ENCODE peak calls at places on chromosomes 7 and 10, in four cellular contexts. R, L, T and D are unnamed samples.

GRCh38 chr10:33330543-33331019 is 3.9 kb downstream of the NRP1 start:
- DNase-seq in R (peak; percentile 60), L (peak; percentile 83), T (peak; percentile 87), D (peak; percentile 92)

GRCh38 chr10:117830832-117831231 is 215.9 kb downstream of the RAB11FIP2 start:
- DNase-seq in R (no peak), L (no peak), T (no peak), D (no peak)

GRCh38 chr7:15464762-15465144 is 97.1 kb downstream of the AGMO start:
- DNase-seq in R (no peak), L (no peak), T (no peak), D (no peak)

GRCh38 chr10:14545827-14546226 is 215.1 kb upstream of the FRMD4A start:
- DNase-seq in R (no peak), L (no peak), T (no peak), D (no peak)

GRCh38 chr7:38561166-38561565 is 70.0 kb downstream of the AMPH start:
- DNase-seq in R (no peak), L (no peak), T (no peak), D (no peak)

GRCh38 chr10:86556532-86556931 is 34.9 kb upstream of the WAPL start:
- DNase-seq in R (no peak), L (peak; percentile 25), T (no peak), D (no peak)

GRCh38 chr7:23105086-23105643 is 420 bp upstream of the KLHL7 start:
- DNase-seq in R (no peak), L (no peak), T (no peak), D (no peak)

GRCh38 chr7:45985902-45986301 is 64.8 kb upstream of the IGFBP3 start:
- DNase-seq in R (no peak), L (no peak), T (no peak), D (no peak)

GRCh38 chr10:20948723-20949327 is 51.7 kb upstream of the NEBL start:
- DNase-seq in R (no peak), L (no peak), T (no peak), D (no peak)

GRCh38 chr10:72316748-72317435 is 37.8 kb downstream of the DNAJB12 start:
- DNase-seq in R (no peak), L (peak; percentile 49), T (peak; percentile 85), D (no peak)

GRCh38 chr10:61981460-61981859 is 80.0 kb downstream of the ARID5B start:
- DNase-seq in R (no peak), L (no peak), T (no peak), D (no peak)

GRCh38 chr10:47033541-47034270 is 122.5 kb downstream of the PTPN20 start:
- DNase-seq in R (no peak), L (no peak), T (peak; percentile 24), D (no peak)

GRCh38 chr10:131345691-131346090 is 34.2 kb upstream of the TCERG1L start:
- DNase-seq in R (no peak), L (no peak), T (no peak), D (no peak)

GRCh38 chr10:131346456-131346855 is 34.9 kb upstream of the TCERG1L start:
- DNase-seq in R (no peak), L (no peak), T (no peak), D (no peak)

GRCh38 chr10:131354380-131354779 is 42.9 kb upstream of the TCERG1L start:
- DNase-seq in R (no peak), L (peak; percentile 8), T (no peak), D (no peak)

GRCh38 chr10:131352765-131353290 is 41.3 kb upstream of the TCERG1L start:
- DNase-seq in R (no peak), L (no peak), T (no peak), D (no peak)

DNA sequence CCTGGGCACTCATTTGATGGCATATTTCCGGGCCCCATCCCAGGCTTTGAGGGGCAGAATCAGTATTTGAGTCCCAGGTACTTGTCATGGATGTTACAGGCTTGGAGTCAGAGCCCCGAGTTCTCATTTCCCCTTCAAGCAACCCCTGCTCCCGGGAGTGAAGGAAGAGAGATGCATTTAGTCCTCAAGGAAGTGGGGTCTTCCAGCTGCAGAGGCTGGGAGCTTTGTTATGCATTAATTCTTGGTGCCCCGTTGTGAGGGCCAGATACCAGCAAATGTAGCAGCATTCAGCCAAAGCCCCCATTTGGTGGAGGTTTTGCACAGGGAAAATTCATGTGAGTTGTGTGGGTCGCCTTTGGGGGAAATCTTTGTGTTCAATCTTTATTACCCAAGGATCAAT is 38.7 kb upstream of the TCERG1L start:
- DNase-seq in R (no peak), L (no peak), T (no peak), D (no peak)
- TF ChIP-seq POLR2A in R (no peak), L (no peak), T (no peak), D (no peak)

GRCh38 chr7:150458756-150459155 is 8.3 kb downstream of the GIMAP8 start:
- DNase-seq in R (no peak), L (no peak), T (no peak), D (no peak)
- H3K4me3 ChIP-seq in R (no peak overlapping the region), L (no peak overlapping the region), T (no peak overlapping the region), D (no peak overlapping the region)

GRCh38 chr7:506391-506831 is 13.2 kb downstream of the PDGFA start:
- DNase-seq in R (no peak), L (no peak), T (peak; percentile 48), D (no peak)

GRCh38 chr7:503046-503574 is 16.5 kb downstream of the PDGFA start:
- DNase-seq in R (no peak), L (no peak), T (no peak), D (no peak)

GRCh38 chr7:503575-504111 is 16.0 kb downstream of the PDGFA start:
- DNase-seq in R (peak; percentile 66), L (no peak), T (peak; percentile 94), D (peak; percentile 22)

GRCh38 chr7:505171-505570 is 14.5 kb downstream of the PDGFA start:
- DNase-seq in R (no peak), L (no peak), T (peak; percentile 46), D (no peak)

GRCh38 chr7:504221-505081 is 15.2 kb downstream of the PDGFA start:
- DNase-seq in R (no peak), L (no peak), T (peak; percentile 79), D (peak; percentile 27)
- H3K4me1 ChIP-seq in R (peaks cover 25% of the 10 kb centered on the region), L (no peaks in the 10 kb centered on the region), T (no peaks in the 10 kb centered on the region), D (no peaks in the 10 kb centered on the region)

GRCh38 chr10:91604936-91605534 is 27.8 kb downstream of the PPP1R3C start:
- DNase-seq in R (no peak), L (no peak), T (no peak), D (no peak)
- TF ChIP-seq POLR2A in R (no peak), L (no peak), T (no peak), D (no peak)

GRCh38 chr7:139496528-139496927 is 13.1 kb upstream of the KLRG2 start:
- DNase-seq in R (no peak), L (no peak), T (no peak), D (no peak)

GRCh38 chr7:139500770-139501138 is 17.3 kb upstream of the KLRG2 start:
- DNase-seq in R (no peak), L (no peak), T (no peak), D (no peak)

GRCh38 chr7:139492293-139492692 is 8.8 kb upstream of the KLRG2 start:
- DNase-seq in R (no peak), L (no peak), T (no peak), D (no peak)

GRCh38 chr7:139494835-139495568 is 11.5 kb upstream of the KLRG2 start:
- DNase-seq in R (no peak), L (no peak), T (no peak), D (no peak)

GRCh38 chr7:139495726-139496125 is 12.3 kb upstream of the KLRG2 start:
- DNase-seq in R (no peak), L (peak; percentile 44), T (no peak), D (no peak)
- H3K4me3 ChIP-seq in R (no peak overlapping the region), L (no peak overlapping the region), T (no peak overlapping the region), D (no peak overlapping the region)

DNA sequence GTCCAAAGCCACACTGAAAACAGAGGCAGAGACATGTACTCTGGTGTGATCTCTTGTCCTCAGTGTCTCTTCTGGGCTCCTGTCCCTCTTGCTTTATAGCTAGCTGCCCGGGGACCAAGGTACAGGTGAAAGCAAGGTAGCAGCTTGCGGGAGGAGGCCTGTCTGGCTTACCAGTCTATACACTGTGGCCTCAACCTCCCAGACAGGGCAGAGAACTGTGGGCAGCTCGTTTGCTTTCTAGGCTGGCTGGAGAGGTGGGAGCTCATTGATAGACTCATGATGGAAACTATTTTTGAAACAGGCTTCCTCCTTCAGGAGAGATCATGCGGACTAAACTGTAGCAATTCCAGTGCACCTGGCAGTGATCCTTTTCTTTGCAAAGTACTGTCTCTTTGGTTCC is 4.6 kb downstream of the CYREN start:
- DNase-seq in R (no peak), L (no peak), T (no peak), D (no peak)
- H3K4me1 ChIP-seq in R (peaks cover 16% of the 10 kb centered on the region), L (peaks cover 20% of the 10 kb centered on the region), T (peaks cover 10% of the 10 kb centered on the region), D (peaks cover 2% of the 10 kb centered on the region)

DNA sequence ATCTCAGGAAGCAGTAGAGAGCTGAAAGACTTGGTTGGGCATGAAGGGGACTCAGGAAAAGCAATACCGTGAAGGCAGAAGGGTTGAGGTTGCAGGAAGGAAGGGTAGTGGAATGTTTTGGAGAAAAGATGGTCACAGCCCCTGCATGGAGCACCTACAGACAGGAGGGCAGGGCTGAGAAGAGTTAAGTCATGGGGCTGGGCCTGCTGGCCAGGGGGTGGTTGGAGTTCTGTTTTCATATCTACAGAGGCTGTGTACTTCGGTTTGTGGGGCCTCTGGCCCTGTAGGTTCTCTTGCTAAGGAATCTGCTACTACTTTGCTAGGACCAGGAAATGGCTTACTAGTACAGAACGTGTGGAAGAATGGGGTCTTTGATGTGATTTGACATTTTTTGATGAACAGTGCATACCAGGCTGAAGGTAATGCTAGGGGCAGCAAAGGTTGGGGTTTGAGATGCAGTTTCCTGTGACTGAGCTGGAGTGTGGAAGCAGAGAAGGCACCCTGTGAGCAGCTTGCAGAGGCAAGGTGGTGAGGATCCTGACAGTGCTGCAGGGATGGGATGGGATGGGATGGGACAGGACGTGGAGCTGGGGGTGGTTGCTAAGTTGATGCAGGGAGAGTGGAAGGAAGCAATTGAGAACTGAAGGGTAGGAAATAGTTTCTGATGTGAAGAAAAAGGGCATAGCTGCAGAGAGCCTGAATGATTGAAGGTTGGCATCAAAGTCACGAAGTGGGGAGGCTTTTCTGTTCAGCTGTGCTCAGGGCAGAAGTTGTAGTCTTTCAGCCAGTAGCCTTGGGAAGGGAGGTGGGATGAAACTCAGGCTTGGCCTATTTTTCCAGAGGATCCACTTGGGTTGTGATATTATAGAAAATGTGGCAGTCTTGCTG is 7.8 kb downstream of the RPS24 start:
- DNase-seq in R (no peak), L (no peak), T (no peak), D (no peak)
- TF ChIP-seq POLR2A in R (no peak), L (no peak), T (no peak), D (no peak)